ENCODE peak calls at places on chromosomes 3 and 15, in ten cellular contexts. A, X, N, P, E, G, L, B, Z and F are unnamed samples.

GRCh38 chr3:155352900-155353490 is 59.5 kb upstream of the STRIT1 start:
- DNase-seq in G (no peak), A (no peak), N (no peak), B (no peak), X (no peak), P (no peak), E (no peak), Z (no peak), L (peak; percentile 31), F (no peak)

GRCh38 chr3:176992565-176992964 is 204.7 kb downstream of the TBL1XR1 start:
- DNase-seq in N (no peak), E (no peak), X (no peak), A (no peak), L (no peak), B (no peak), P (no peak), G (no peak), Z (no peak), F (no peak)

GRCh38 chr3:9583371-9583770 is 29.7 kb upstream of the LHFPL4 start:
- DNase-seq in Z (no peak), X (no peak), L (no peak), P (no peak), B (no peak), N (no peak), G (no peak), A (no peak), E (no peak), F (no peak)

GRCh38 chr3:12447075-12447474 is 37.2 kb upstream of the TSEN2 start:
- DNase-seq in Z (no peak), X (no peak), L (no peak), A (no peak), P (no peak), N (no peak), B (no peak), G (no peak), E (no peak), F (no peak)

GRCh38 chr3:147656023-147656422 is 246.9 kb downstream of the ZIC1 start:
- DNase-seq in A (no peak), P (no peak), X (no peak), B (no peak), Z (no peak), E (no peak), N (no peak), G (no peak), L (no peak), F (no peak)

GRCh38 chr3:32257641-32258438 is 19.4 kb downstream of the CMTM8 start:
- DNase-seq in G (no peak), B (no peak), P (no peak), N (no peak), Z (no peak), A (no peak), E (no peak), X (no peak), L (no peak), F (no peak)

GRCh38 chr3:16323737-16324136 is 58.7 kb downstream of the OXNAD1 start:
- DNase-seq in A (no peak), N (no peak), L (no peak), X (no peak), G (no peak), B (no peak), E (no peak), Z (no peak), P (no peak), F (no peak)

GRCh38 chr15:49674370-49674769 is 53.5 kb downstream of the DTWD1 start:
- DNase-seq in E (no peak), P (no peak), Z (no peak), B (no peak), L (no peak), X (no peak), G (no peak), N (no peak), A (no peak), F (no peak)

GRCh38 chr3:153038367-153038766 is 123.7 kb upstream of the RAP2B start:
- DNase-seq in B (no peak), Z (no peak), L (no peak), X (no peak), A (no peak), E (no peak), G (no peak), N (no peak), P (no peak), F (no peak)

GRCh38 chr3:153038779-153039178 is 123.2 kb upstream of the RAP2B start:
- DNase-seq in P (no peak), L (no peak), B (no peak), X (no peak), Z (no peak), G (no peak), A (no peak), N (no peak), E (no peak), F (peak; percentile 23)

GRCh38 chr3:153029350-153029749 is 132.7 kb upstream of the RAP2B start:
- DNase-seq in L (no peak), X (no peak), A (no peak), P (no peak), E (no peak), N (no peak), Z (peak; percentile 42), B (no peak), G (no peak), F (no peak)

GRCh38 chr3:153028336-153028735 is 133.7 kb upstream of the RAP2B start:
- DNase-seq in Z (no peak), P (no peak), N (no peak), E (no peak), L (no peak), B (no peak), A (no peak), X (no peak), G (no peak), F (no peak)

DNA sequence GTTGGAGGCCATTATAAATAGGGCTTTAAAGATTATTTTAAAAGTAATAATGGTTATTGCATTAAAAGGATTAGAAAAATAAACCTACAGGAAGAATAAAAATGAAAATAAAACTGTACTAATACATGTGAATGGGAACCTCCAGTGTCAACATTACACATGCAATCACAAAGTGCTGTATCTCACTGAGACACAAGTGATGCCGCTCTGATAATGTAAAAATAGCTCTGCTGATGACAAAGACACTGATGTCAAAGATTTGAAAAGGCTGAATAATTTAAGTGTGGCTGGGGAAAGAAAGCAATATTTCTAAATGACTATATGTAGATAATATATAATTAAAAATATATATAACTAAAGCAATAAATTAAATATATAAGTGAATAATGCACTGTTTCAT is 129.1 kb upstream of the RAP2B start:
- DNase-seq in Z (no peak), N (no peak), X (no peak), P (no peak), G (no peak), L (no peak), A (no peak), B (no peak), E (no peak), F (no peak)
- TF ChIP-seq EP300 in Z (peak; percentile 71), N (no peak), X (no peak), P (no peak), G (no peak), L (no peak), A (no peak), B (no peak), E (no peak), F (no peak)

DNA sequence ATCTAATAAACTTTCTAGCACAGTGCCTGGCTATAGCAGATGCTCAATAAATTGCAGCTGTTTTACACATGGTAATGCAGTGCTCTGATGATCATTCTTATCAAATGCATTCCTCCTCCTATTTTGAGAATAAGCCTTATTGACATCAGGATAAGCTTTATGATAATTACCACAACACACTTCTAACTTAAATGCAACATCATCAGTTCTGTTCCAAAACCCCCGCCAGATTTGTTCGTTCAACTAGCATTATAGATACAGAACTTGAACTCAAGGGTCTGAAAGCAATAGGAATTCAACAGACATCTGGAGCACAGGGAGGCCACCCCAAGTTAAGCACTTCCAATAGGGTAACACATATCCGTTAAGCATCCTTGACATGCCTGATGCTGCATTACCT is 684.4 kb upstream of the LMCD1 start:
- DNase-seq in E (no peak), L (no peak), X (no peak), Z (no peak), G (no peak), N (no peak), A (no peak), P (no peak), B (no peak), F (no peak)
- H3K4me3 ChIP-seq in E (no peak overlapping the region), L (no peak overlapping the region), X (no peak overlapping the region), Z (no peak overlapping the region), G (no peak overlapping the region), N (no peak overlapping the region), A (no peak overlapping the region), P (no peak overlapping the region), B (no peak overlapping the region), F (no peak overlapping the region)

DNA sequence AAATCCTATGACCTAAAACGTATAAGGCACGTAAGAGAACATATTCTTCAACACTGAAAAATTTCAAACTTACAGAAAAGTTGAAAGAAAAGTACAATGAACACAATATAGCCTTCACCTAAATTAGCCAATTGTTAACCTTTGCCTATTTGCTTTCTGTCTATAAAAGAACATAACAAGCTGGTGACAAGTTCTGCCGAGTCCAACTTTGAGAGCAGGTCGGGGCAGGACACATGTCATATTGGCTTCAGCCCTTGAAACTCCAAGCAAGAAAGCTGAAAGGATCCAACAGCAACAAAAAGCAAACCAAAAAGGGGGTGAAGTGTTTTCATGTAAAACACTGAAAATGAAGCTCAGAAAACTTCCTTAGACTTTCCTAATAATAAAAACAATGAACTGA is 59.1 kb downstream of the TBC1D2B start:
- DNase-seq in L (no peak), Z (no peak), E (no peak), N (no peak), B (no peak), G (no peak), X (no peak), A (no peak), P (no peak), F (no peak)
- H3K36me3 ChIP-seq in L (peaks cover 38% of the 10 kb centered on the region), Z (peaks cover 7% of the 10 kb centered on the region), E (peaks cover 12% of the 10 kb centered on the region), N (no peaks in the 10 kb centered on the region), B (peaks cover 21% of the 10 kb centered on the region), G (no peaks in the 10 kb centered on the region), X (no peaks in the 10 kb centered on the region), A (peaks cover 74% of the 10 kb centered on the region), P (peaks cover 54% of the 10 kb centered on the region), F (no peaks in the 10 kb centered on the region)

GRCh38 chr3:47517937-47518336 is 4.4 kb upstream of the ELP6 start:
- DNase-seq in G (no peak), A (no peak), N (no peak), E (no peak), P (no peak), Z (no peak), X (no peak), B (no peak), L (no peak), F (no peak)

GRCh38 chr3:47515864-47516319 is 2.4 kb upstream of the ELP6 start:
- DNase-seq in G (no peak), X (peak; percentile 33), E (no peak), A (no peak), Z (no peak), L (no peak), N (no peak), B (no peak), P (no peak), F (no peak)

GRCh38 chr3:47515100-47515499 is 1.6 kb upstream of the ELP6 start:
- DNase-seq in N (no peak), G (no peak), E (no peak), Z (no peak), P (no peak), X (no peak), B (no peak), A (no peak), L (no peak), F (no peak)

GRCh38 chr3:47513125-47513929 is at the start of gene ELP6:
- DNase-seq in B (peak; percentile 88), L (peak; percentile 96), E (peak; percentile 93), Z (peak; percentile 98), X (peak; percentile 97), P (peak; percentile 97), G (peak; percentile 99), N (peak; percentile 92), A (peak; percentile 97), F (peak; percentile 97)

DNA sequence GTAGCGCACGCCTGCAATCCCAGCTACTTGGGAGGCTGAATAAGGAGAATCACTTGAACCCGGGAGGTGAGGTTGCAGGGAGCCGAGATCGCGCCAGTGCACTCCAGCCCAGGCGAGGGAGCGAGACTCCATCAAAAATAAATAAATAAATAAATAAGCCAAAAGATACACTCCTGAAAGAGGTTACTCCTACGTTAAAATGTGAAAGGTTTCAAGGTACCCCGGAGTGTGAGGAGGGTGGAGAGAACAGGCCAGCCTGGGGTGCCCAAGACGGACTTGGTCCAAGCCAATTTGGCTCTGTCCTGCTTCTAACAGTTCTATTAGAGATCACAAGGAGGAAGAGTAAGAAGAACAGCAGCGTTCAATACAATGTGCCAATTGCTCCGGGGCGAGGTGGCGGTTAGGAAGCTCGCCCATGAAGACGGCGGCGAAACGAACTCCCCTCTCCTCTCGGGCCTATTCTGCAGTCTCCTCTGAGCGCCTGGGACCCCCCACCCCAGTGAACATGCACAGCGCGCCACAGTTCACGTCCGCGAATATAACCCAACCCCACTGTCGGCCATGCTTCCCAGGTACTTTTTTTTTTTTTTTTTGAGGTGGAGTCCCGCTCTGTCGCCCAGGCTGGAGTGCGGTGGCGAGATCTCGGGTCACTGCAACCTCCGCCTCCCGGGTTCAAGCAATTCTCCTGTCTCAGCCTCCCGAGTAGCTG is 942 bp downstream of the ELP6 start:
- DNase-seq in G (peak; percentile 66), L (peak; percentile 55), X (peak; percentile 27), Z (peak; percentile 54), B (no peak), N (peak; percentile 22), E (no peak), P (no peak), A (no peak), F (peak; percentile 23)
- TF ChIP-seq EP300 in G (no peak), L (no peak), X (no peak), Z (no peak), B (no peak), N (no peak), E (no peak), P (no peak), A (no peak), F (no peak)